ENCODE peak calls at places on chromosomes 16 and 17, in seven cellular contexts. U is A549, X is GM13977, Z is GM20000, E is breast epithelium, P is ovary, M is heart right ventricle. Q is an unnamed sample.

GRCh38 chr17:72369366-72369765 is 248.5 kb downstream of the SOX9 start:
- DNase-seq in U (no peak), X (no peak), Z (no peak), E (no peak), P (no peak), M (no peak), Q (no peak)

GRCh38 chr17:62825182-62825581 is 17.1 kb upstream of the MARCHF10 start:
- DNase-seq in U (no peak), X (no peak), Z (no peak), E (no peak), P (no peak), M (no peak), Q (no peak)

GRCh38 chr17:49687878-49688491 is 10.1 kb upstream of the SPOP start:
- DNase-seq in U (no peak), X (no peak), Z (no peak), E (no peak), P (no peak), M (no peak), Q (no peak)

GRCh38 chr17:63486317-63487013 is 9.6 kb downstream of the ACE start:
- DNase-seq in U (no peak), X (no peak), Z (no peak), E (no peak), P (no peak), M (no peak), Q (no peak)

GRCh38 chr17:47850692-47851573 is at the start of gene SP6:
- DNase-seq in U (peak; percentile 91), X (peak; percentile 70), Z (peak; percentile 76), E (peak; percentile 85), P (peak; percentile 74), M (peak; percentile 55), Q (no peak)

GRCh38 chr17:27475070-27475673 is 18.9 kb downstream of the KSR1 start:
- DNase-seq in U (no peak), X (no peak), Z (no peak), E (no peak), P (no peak), M (no peak), Q (no peak)

GRCh38 chr17:57051886-57052342 is 33.1 kb upstream of the AKAP1 start:
- DNase-seq in U (no peak), X (no peak), Z (no peak), E (no peak), P (no peak), M (no peak), Q (no peak)

GRCh38 chr16:85426806-85427205 is 186.3 kb upstream of the GSE1 start:
- DNase-seq in U (no peak), X (no peak), Z (no peak), E (no peak), P (no peak), M (no peak), Q (no peak)

GRCh38 chr17:50550661-50551432 is 3.9 kb downstream of the SPATA20 start:
- DNase-seq in U (peak; percentile 84), X (no peak), Z (no peak), E (peak; percentile 77), P (peak; percentile 86), M (peak; percentile 80), Q (peak; percentile 73)

GRCh38 chr17:61551255-61551742 is 39.7 kb downstream of the NACA2 start:
- DNase-seq in U (peak; percentile 77), X (peak; percentile 46), Z (peak; percentile 44), E (no peak), P (no peak), M (no peak), Q (no peak)

GRCh38 chr17:49739662-49740271 is 24.2 kb downstream of the FAM117A start:
- DNase-seq in U (no peak), X (peak; percentile 49), Z (peak; percentile 54), E (peak; percentile 83), P (peak; percentile 81), M (peak; percentile 81), Q (no peak)

DNA sequence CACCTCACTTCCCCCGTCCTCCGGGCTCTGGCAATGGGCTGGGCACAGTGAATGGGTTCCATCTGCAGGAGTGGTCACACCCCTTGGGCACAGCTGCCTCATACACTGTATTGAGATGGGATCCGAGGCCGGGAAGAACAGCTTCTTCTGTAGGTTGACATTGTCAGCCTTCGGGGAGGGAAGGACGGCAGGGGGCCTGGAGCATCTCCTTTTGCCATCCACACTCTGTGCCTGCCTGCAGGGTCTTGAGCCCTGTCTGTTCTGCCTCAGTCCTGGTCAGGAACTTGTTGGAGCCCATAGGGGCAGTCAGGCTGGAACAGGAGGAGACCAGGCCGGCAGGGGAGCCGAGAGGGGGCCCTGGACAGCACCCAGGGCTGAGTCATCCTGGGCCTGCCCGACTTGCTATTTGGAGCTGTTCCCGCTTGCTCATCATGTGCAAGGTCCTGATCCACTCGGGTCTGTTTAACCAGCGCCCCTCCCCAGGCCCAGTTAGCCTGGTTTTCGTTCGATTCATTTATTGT is 286.8 kb downstream of the SEC14L1 start:
- DNase-seq in U (no peak), X (no peak), Z (no peak), E (no peak), P (peak; percentile 87), M (peak; percentile 68), Q (no peak)
- TF ChIP-seq CTCF in U (no peak), X (no peak), Z (no peak), E (no peak), P (peak; percentile 17), M (no peak), Q (peak; percentile 15)

DNA sequence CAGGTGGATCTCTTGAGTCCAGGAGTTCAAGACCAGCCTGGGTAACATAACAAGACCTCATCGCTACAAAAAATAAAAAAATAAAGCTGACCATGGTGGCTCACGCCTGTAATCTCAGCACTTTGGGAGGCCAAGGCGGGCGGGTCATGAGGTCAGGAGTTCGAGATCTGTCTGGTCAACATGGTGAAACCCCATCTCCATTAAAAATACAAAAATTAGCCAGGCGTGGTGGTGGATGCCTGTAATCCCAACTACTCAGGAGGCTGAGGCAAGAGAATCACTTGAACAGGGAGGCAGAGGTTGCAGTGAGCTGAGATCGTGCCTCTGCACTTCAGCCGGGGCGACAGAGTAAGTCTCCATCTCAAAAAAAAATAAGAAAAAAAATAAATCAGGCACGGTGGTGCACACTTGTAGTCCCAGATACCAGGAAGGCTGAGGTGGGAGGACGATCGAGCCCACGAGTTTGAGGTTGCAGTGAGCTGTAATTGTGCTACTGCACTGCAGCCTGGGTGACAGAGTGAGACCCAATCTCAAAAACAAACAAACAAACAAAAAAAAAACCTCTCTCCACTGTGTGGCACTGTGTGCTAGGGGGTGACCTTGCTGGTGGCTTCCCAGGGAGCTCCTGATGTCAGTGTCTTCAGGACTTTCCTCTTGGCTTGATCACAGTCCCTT is 19.8 kb upstream of the MAPK3 start:
- DNase-seq in U (no peak), X (no peak), Z (no peak), E (no peak), P (no peak), M (no peak), Q (no peak)
- TF ChIP-seq CTCF in U (peak; percentile 17), X (peak; percentile 49), Z (peak; percentile 23), E (no peak), P (no peak), M (no peak), Q (no peak)

GRCh38 chr17:73604476-73604875 is 39.8 kb downstream of the SDK2 start:
- DNase-seq in U (no peak), X (no peak), Z (no peak), E (no peak), P (no peak), M (no peak), Q (no peak)
- TF ChIP-seq CTCF in U (no peak), X (no peak), Z (no peak), E (no peak), P (no peak), M (no peak), Q (no peak)

GRCh38 chr16:27268376-27269299 is at the start of gene NSMCE1:
- DNase-seq in U (peak; percentile 96), X (peak; percentile 91), Z (peak; percentile 91), E (peak; percentile 99), P (peak; percentile 97), M (peak; percentile 99), Q (peak; percentile 87)
- TF ChIP-seq CTCF in U (no peak), X (peak; percentile 11), Z (no peak), E (peak; percentile 36), P (peak; percentile 37), M (peak; percentile 38), Q (peak; percentile 26)

GRCh38 chr16:89565506-89566372 is 5.3 kb downstream of the RPL13 start:
- DNase-seq in U (peak; percentile 50), X (no peak), Z (no peak), E (peak; percentile 61), P (peak; percentile 30), M (peak; percentile 58), Q (no peak)
- TF ChIP-seq CTCF in U (peak; percentile 76), X (peak; percentile 66), Z (peak; percentile 49), E (peak; percentile 32), P (no peak), M (peak; percentile 35), Q (peak; percentile 52)

GRCh38 chr17:46847204-46848191 is 3.9 kb upstream of the WNT9B start:
- DNase-seq in U (no peak), X (no peak), Z (no peak), E (no peak), P (no peak), M (no peak), Q (no peak)

GRCh38 chr17:46841561-46842379 is 9.6 kb upstream of the WNT9B start:
- DNase-seq in U (peak; percentile 54), X (peak; percentile 65), Z (no peak), E (no peak), P (no peak), M (no peak), Q (no peak)

GRCh38 chr17:46839211-46839610 is 12.2 kb upstream of the WNT9B start:
- DNase-seq in U (no peak), X (no peak), Z (no peak), E (no peak), P (no peak), M (no peak), Q (no peak)

GRCh38 chr17:46837521-46837920 is 13.9 kb upstream of the WNT9B start:
- DNase-seq in U (no peak), X (no peak), Z (no peak), E (no peak), P (no peak), M (no peak), Q (no peak)

DNA sequence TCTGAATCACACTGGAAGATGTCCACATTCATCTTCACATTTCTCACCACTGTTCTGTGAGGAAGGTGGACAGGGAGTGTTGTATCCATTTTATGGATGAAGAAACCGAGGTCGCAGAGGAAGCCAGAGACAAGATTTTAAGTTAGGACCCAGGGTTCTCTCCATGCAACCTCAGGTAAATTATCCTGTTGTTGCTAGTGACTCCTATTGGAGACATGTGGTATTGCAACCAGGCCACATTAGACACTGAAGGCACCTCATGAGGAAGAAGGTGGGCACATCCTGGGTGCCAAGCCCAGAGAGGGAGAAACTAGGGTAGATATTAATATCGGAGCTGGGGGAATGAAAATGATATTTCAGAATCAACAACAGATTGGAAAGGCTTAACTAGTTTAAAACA is 8.5 kb upstream of the WNT9B start:
- DNase-seq in U (no peak), X (no peak), Z (no peak), E (no peak), P (no peak), M (no peak), Q (no peak)
- TF ChIP-seq CTCF in U (peak; percentile 40), X (peak; percentile 44), Z (no peak), E (peak; percentile 19), P (no peak), M (peak; percentile 36), Q (peak; percentile 54)